ENCODE peak calls at places on chromosome 2, in nine cellular contexts. One of them, this sample, is unnamed. For H3K4me1, the result is how much of the 10 kb centered on the place peaks cover.

GRCh38 chr2:240227538-240228428 is 87.3 kb upstream of the OTOS start:
- DNase-seq in A549: no peak
- DNase-seq in testis: peak
- DNase-seq in right atrium auricular region: no peak
- DNase-seq in heart left ventricle: no peak
- DNase-seq in endodermal cell: peak
- DNase-seq in prostate gland: no peak
- DNase-seq in aorta: peak
- DNase-seq in transverse colon: no peak
- DNase-seq in this sample: peak

GRCh38 chr2:16166327-16166981 is 226.1 kb downstream of the MYCN start:
- DNase-seq in A549: no peak
- DNase-seq in testis: no peak
- DNase-seq in right atrium auricular region: no peak
- DNase-seq in heart left ventricle: no peak
- DNase-seq in endodermal cell: peak
- DNase-seq in prostate gland: no peak
- DNase-seq in aorta: no peak
- DNase-seq in transverse colon: no peak
- DNase-seq in this sample: no peak

GRCh38 chr2:133887676-133888040 is 319.4 kb upstream of the NCKAP5 start:
- DNase-seq in A549: no peak
- DNase-seq in testis: no peak
- DNase-seq in right atrium auricular region: no peak
- DNase-seq in heart left ventricle: no peak
- DNase-seq in endodermal cell: no peak
- DNase-seq in prostate gland: no peak
- DNase-seq in aorta: no peak
- DNase-seq in transverse colon: no peak
- DNase-seq in this sample: no peak

GRCh38 chr2:174835797-174836255 is 71.6 kb upstream of the CHRNA1 start:
- DNase-seq in A549: no peak
- DNase-seq in testis: no peak
- DNase-seq in right atrium auricular region: no peak
- DNase-seq in heart left ventricle: no peak
- DNase-seq in endodermal cell: no peak
- DNase-seq in prostate gland: no peak
- DNase-seq in aorta: peak
- DNase-seq in transverse colon: no peak
- DNase-seq in this sample: no peak

GRCh38 chr2:121202541-121203310 is 82.3 kb downstream of the TFCP2L1 start:
- DNase-seq in A549: no peak
- DNase-seq in testis: no peak
- DNase-seq in right atrium auricular region: no peak
- DNase-seq in heart left ventricle: no peak
- DNase-seq in endodermal cell: no peak
- DNase-seq in prostate gland: no peak
- DNase-seq in aorta: no peak
- DNase-seq in transverse colon: peak
- DNase-seq in this sample: no peak

GRCh38 chr2:143802871-143803650 is 673.8 kb downstream of the ARHGAP15 start:
- DNase-seq in A549: no peak
- DNase-seq in testis: no peak
- DNase-seq in right atrium auricular region: no peak
- DNase-seq in heart left ventricle: no peak
- DNase-seq in endodermal cell: no peak
- DNase-seq in prostate gland: no peak
- DNase-seq in aorta: no peak
- DNase-seq in transverse colon: no peak
- DNase-seq in this sample: no peak

GRCh38 chr2:15786003-15786654 is 154.2 kb upstream of the MYCN start:
- DNase-seq in A549: no peak
- DNase-seq in testis: no peak
- DNase-seq in right atrium auricular region: no peak
- DNase-seq in heart left ventricle: no peak
- DNase-seq in endodermal cell: no peak
- DNase-seq in prostate gland: no peak
- DNase-seq in aorta: no peak
- DNase-seq in transverse colon: no peak
- DNase-seq in this sample: no peak

GRCh38 chr2:227029706-227030105 is 134.3 kb downstream of the COL4A4 start:
- DNase-seq in A549: no peak
- DNase-seq in testis: no peak
- DNase-seq in right atrium auricular region: no peak
- DNase-seq in heart left ventricle: no peak
- DNase-seq in endodermal cell: no peak
- DNase-seq in prostate gland: no peak
- DNase-seq in aorta: no peak
- DNase-seq in transverse colon: no peak
- DNase-seq in this sample: no peak

GRCh38 chr2:235701206-235701605 is 207.4 kb downstream of the AGAP1 start:
- DNase-seq in A549: no peak
- DNase-seq in testis: no peak
- DNase-seq in right atrium auricular region: no peak
- DNase-seq in heart left ventricle: peak
- DNase-seq in endodermal cell: no peak
- DNase-seq in prostate gland: no peak
- DNase-seq in aorta: no peak
- DNase-seq in transverse colon: no peak
- DNase-seq in this sample: no peak

GRCh38 chr2:213246665-213247281 is 37.5 kb upstream of the SPAG16 start:
- DNase-seq in A549: peak
- DNase-seq in testis: peak
- DNase-seq in right atrium auricular region: no peak
- DNase-seq in heart left ventricle: no peak
- DNase-seq in endodermal cell: peak
- DNase-seq in prostate gland: peak
- DNase-seq in aorta: no peak
- DNase-seq in transverse colon: peak
- DNase-seq in this sample: no peak

GRCh38 chr2:54599914-54600313 is 123.5 kb upstream of the EML6 start:
- DNase-seq in A549: no peak
- DNase-seq in testis: peak
- DNase-seq in right atrium auricular region: no peak
- DNase-seq in heart left ventricle: peak
- DNase-seq in endodermal cell: no peak
- DNase-seq in prostate gland: peak
- DNase-seq in aorta: peak
- DNase-seq in transverse colon: peak
- DNase-seq in this sample: peak

GRCh38 chr2:237097911-237098702 is 12.4 kb downstream of the COPS8 start:
- DNase-seq in A549: peak
- DNase-seq in testis: no peak
- DNase-seq in right atrium auricular region: no peak
- DNase-seq in heart left ventricle: no peak
- DNase-seq in endodermal cell: no peak
- DNase-seq in prostate gland: no peak
- DNase-seq in aorta: no peak
- DNase-seq in transverse colon: no peak
- DNase-seq in this sample: no peak

GRCh38 chr2:85737481-85737880 is 16.3 kb upstream of the ATOH8 start:
- DNase-seq in A549: peak
- DNase-seq in testis: peak
- DNase-seq in right atrium auricular region: peak
- DNase-seq in heart left ventricle: peak
- DNase-seq in endodermal cell: no peak
- DNase-seq in prostate gland: no peak
- DNase-seq in aorta: peak
- DNase-seq in transverse colon: peak
- DNase-seq in this sample: peak
- H3K4me1 ChIP-seq in A549: under half
- H3K4me1 ChIP-seq in testis: under half
- H3K4me1 ChIP-seq in right atrium auricular region: under half
- H3K4me1 ChIP-seq in heart left ventricle: under half
- H3K4me1 ChIP-seq in endodermal cell: under half
- H3K4me1 ChIP-seq in prostate gland: under half
- H3K4me1 ChIP-seq in aorta: under half
- H3K4me1 ChIP-seq in transverse colon: under half
- H3K4me1 ChIP-seq in this sample: half or more

DNA sequence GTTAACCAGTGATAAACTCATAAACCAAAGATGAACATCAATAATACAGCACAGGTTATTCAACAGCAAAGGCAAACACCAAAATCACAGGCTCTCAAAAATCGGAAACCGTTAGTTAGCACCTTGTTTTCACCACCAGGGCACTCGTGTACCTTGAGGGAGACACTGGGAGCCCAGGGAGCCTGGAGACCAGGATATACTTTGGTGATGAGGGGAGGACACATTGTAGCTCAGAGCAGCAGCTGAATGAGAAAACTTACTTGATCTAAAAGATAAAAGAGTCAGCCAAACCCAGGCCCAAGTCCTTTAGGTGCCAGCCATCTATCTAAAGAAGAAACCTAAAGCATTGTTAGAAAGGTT is 19.4 kb downstream of the BCL11A start:
- DNase-seq in A549: no peak
- DNase-seq in testis: no peak
- DNase-seq in right atrium auricular region: no peak
- DNase-seq in heart left ventricle: no peak
- DNase-seq in endodermal cell: peak
- DNase-seq in prostate gland: no peak
- DNase-seq in aorta: no peak
- DNase-seq in transverse colon: no peak
- DNase-seq in this sample: no peak
- H3K4me1 ChIP-seq in A549: under half
- H3K4me1 ChIP-seq in testis: under half
- H3K4me1 ChIP-seq in right atrium auricular region: under half
- H3K4me1 ChIP-seq in heart left ventricle: under half
- H3K4me1 ChIP-seq in endodermal cell: half or more
- H3K4me1 ChIP-seq in prostate gland: under half
- H3K4me1 ChIP-seq in aorta: under half
- H3K4me1 ChIP-seq in transverse colon: under half
- H3K4me1 ChIP-seq in this sample: half or more

DNA sequence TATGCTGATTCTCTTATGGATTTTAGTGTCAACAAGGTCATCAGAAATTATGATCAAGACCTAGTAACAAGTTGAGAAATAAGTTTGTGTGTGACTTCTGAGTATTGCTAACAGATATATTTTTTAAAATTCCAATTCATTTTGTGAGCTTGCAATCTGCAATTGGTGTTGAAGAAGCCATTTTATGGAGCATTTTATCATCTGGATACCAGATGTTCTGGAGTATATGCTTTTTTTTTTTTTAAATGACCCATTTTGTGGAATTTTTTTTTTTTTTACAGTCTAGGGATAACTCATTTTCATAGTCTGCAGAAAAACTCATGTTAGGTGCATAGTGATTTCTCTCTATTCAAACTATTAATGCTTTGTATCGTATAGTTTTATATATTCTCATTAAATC is 12.6 kb downstream of the QPCT start:
- DNase-seq in A549: no peak
- DNase-seq in testis: no peak
- DNase-seq in right atrium auricular region: no peak
- DNase-seq in heart left ventricle: no peak
- DNase-seq in endodermal cell: no peak
- DNase-seq in prostate gland: no peak
- DNase-seq in aorta: no peak
- DNase-seq in transverse colon: no peak
- DNase-seq in this sample: no peak
- H3K4me1 ChIP-seq in A549: under half
- H3K4me1 ChIP-seq in testis: under half
- H3K4me1 ChIP-seq in right atrium auricular region: under half
- H3K4me1 ChIP-seq in heart left ventricle: under half
- H3K4me1 ChIP-seq in endodermal cell: under half
- H3K4me1 ChIP-seq in prostate gland: under half
- H3K4me1 ChIP-seq in aorta: under half
- H3K4me1 ChIP-seq in transverse colon: under half
- H3K4me1 ChIP-seq in this sample: under half

GRCh38 chr2:46535360-46535759 is 56.0 kb downstream of the TMEM247 start:
- DNase-seq in A549: no peak
- DNase-seq in testis: no peak
- DNase-seq in right atrium auricular region: no peak
- DNase-seq in heart left ventricle: no peak
- DNase-seq in endodermal cell: no peak
- DNase-seq in prostate gland: no peak
- DNase-seq in aorta: no peak
- DNase-seq in transverse colon: no peak
- DNase-seq in this sample: no peak
- H3K4me1 ChIP-seq in A549: under half
- H3K4me1 ChIP-seq in testis: under half
- H3K4me1 ChIP-seq in right atrium auricular region: under half
- H3K4me1 ChIP-seq in heart left ventricle: half or more
- H3K4me1 ChIP-seq in endodermal cell: under half
- H3K4me1 ChIP-seq in prostate gland: under half
- H3K4me1 ChIP-seq in aorta: under half
- H3K4me1 ChIP-seq in transverse colon: under half
- H3K4me1 ChIP-seq in this sample: under half

This sample was measured in suprapubic skin.